ENCODE peak calls at places on chromosomes 2 and 18, in five cellular contexts. D, S, U, C and T are unnamed samples.

GRCh38 chr2:9211496-9211895 is 4.9 kb downstream of the ASAP2 start:
- DNase-seq in S (no peak), D (peak; percentile 21), U (no peak), C (no peak), T (peak; percentile 54)

GRCh38 chr2:216672466-216672865 is 22.9 kb downstream of the IGFBP5 start:
- DNase-seq in C (no peak), D (no peak), U (no peak), S (no peak), T (no peak)

GRCh38 chr2:3637311-3637675 is 20.7 kb upstream of the ALLC start:
- DNase-seq in S (no peak), C (no peak), D (peak; percentile 50), U (no peak), T (peak; percentile 70)

GRCh38 chr2:200786826-200787225 is 24.9 kb upstream of the BZW1 start:
- DNase-seq in S (no peak), D (no peak), U (no peak), C (no peak), T (no peak)

GRCh38 chr2:127932199-127932877 is 46.6 kb upstream of the AMMECR1L start:
- DNase-seq in C (peak; percentile 11), S (no peak), D (no peak), U (no peak), T (no peak)

GRCh38 chr2:196959750-196960392 is 33.4 kb upstream of the PGAP1 start:
- DNase-seq in S (no peak), D (no peak), C (no peak), U (no peak), T (no peak)

GRCh38 chr2:118003396-118003824 is 10.5 kb downstream of the CCDC93 start:
- DNase-seq in D (peak; percentile 47), C (peak; percentile 76), U (peak; percentile 87), S (peak; percentile 44), T (no peak)

GRCh38 chr2:139805378-139805777 is 1025.2 kb upstream of the NXPH2 start:
- DNase-seq in S (no peak), C (no peak), D (no peak), U (no peak), T (no peak)

GRCh38 chr18:71324356-71324755 is 1035.5 kb downstream of the SOCS6 start:
- DNase-seq in U (no peak), S (no peak), C (no peak), D (no peak), T (no peak)

GRCh38 chr18:50638623-50639398 is 78.9 kb downstream of the MAPK4 start:
- DNase-seq in U (peak; percentile 73), C (no peak), D (no peak), S (no peak), T (no peak)

GRCh38 chr18:10401930-10402329 is 52.5 kb upstream of the APCDD1 start:
- DNase-seq in U (no peak), D (no peak), S (no peak), C (no peak), T (no peak)
- TF ChIP-seq POLR2AphosphoS5 in U (no peak), D (no peak), S (no peak), C (no peak), T (no peak)

DNA sequence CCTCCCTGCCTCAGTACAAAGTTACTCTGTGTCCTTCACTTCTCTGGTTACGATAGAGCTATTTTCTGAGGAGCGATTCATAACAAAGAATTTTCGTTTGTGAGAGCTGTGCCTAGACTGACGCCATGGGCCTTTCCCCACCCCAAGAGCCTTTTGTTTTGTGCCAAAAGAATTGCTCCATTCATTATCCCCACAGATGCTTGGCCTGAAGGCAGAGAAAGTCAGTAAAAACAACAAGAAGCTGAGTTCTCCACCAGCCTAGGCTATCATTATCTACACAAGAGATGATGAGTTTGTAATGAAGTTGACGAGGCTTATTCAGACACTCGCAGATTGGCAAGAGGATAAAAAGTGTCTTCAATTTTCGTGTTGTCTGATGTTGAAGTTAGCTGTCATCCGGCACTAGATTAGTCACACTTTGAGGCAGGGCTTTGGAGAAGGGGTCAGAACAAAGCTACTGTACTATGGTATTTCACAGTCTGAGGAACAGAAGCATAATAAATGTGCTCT is 278.3 kb upstream of the FIGN start:
- DNase-seq in S (no peak), D (no peak), U (peak; percentile 10), C (no peak), T (no peak)
- H3K4me3 ChIP-seq in S (no peak overlapping the region), D (no peak overlapping the region), U (no peak overlapping the region), C (no peak overlapping the region), T (no peak overlapping the region)

DNA sequence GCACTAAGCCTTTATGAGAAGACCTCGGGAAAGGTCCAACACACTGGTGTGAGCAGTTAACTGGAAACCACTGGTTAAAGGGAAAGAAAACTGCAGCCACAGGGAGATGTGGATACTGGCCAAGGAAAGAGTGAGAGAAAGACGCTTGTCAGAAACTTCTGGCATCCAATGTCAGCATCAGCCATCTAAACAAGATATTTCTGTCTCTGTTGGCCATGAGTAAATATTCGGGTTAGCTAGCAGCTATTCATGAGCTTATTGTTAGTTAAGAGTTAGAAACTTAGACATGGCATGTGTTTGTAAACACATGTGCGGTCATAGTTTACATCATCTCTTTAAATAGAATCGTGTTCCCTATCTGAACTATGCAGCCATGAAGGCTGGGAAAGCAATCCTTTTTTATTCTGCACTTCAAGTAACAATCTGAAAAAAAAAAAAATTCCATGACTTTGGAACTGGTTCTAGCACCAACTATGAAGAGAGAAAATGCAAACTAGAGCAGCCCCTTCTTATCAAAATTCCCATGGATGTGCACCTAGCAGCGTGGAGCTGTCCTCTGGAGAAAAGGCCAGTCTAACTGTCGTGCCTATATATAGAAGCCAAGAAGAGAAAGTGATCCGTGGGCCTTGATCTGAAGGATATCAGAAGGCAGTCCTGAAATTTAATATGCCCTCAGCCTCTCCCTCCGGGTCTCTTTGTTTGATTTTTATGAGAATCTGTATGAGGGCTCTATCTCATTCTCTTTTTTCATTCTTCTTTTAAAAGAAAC is 84.0 kb upstream of the RFX8 start:
- DNase-seq in S (no peak), U (no peak), D (no peak), C (no peak), T (no peak)
- TF ChIP-seq POLR2AphosphoS5 in S (no peak), U (no peak), D (no peak), C (no peak), T (no peak)

GRCh38 chr2:171389325-171389724 is 44.5 kb downstream of the METTL8 start:
- DNase-seq in S (no peak), C (no peak), D (no peak), U (no peak), T (no peak)
- H3K4me3 ChIP-seq in S (no peak overlapping the region), C (no peak overlapping the region), D (no peak overlapping the region), U (no peak overlapping the region), T (no peak overlapping the region)